ENCODE peak calls at places on chromosomes 13 and 19, in five cellular contexts. One of them, this sample, is unnamed.

GRCh38 chr19:1847684-1848398 is 442 bp downstream of the REXO1 start:
- DNase-seq in Ammon's horn: no peak
- DNase-seq in WTC11: no peak
- DNase-seq in stimulated activated CD4-positive, alpha-beta T cell treated with anti-CD3 and anti-CD28 coated beads, Interleukin-2, amount 100 ng/mL, for 48 hours: no peak
- DNase-seq in choroid plexus epithelial cell: peak; percentile 73
- DNase-seq in this sample: no peak

GRCh38 chr13:110915874-110916670 is 1.2 kb upstream of the ANKRD10 start:
- DNase-seq in Ammon's horn: no peak
- DNase-seq in WTC11: no peak
- DNase-seq in stimulated activated CD4-positive, alpha-beta T cell treated with anti-CD3 and anti-CD28 coated beads, Interleukin-2, amount 100 ng/mL, for 48 hours: no peak
- DNase-seq in choroid plexus epithelial cell: peak; percentile 79
- DNase-seq in this sample: peak; percentile 55

GRCh38 chr19:2034729-2035589 is 16.1 kb downstream of the MKNK2 start:
- DNase-seq in Ammon's horn: no peak
- DNase-seq in WTC11: peak; percentile 99
- DNase-seq in stimulated activated CD4-positive, alpha-beta T cell treated with anti-CD3 and anti-CD28 coated beads, Interleukin-2, amount 100 ng/mL, for 48 hours: peak; percentile 67
- DNase-seq in choroid plexus epithelial cell: peak; percentile 56
- DNase-seq in this sample: no peak

GRCh38 chr19:47296036-47296435 is 13.6 kb upstream of the C5AR1 start:
- DNase-seq in Ammon's horn: peak; percentile 78
- DNase-seq in WTC11: peak; percentile 88
- DNase-seq in stimulated activated CD4-positive, alpha-beta T cell treated with anti-CD3 and anti-CD28 coated beads, Interleukin-2, amount 100 ng/mL, for 48 hours: peak; percentile 85
- DNase-seq in choroid plexus epithelial cell: peak; percentile 89
- DNase-seq in this sample: peak; percentile 60

GRCh38 chr19:45455707-45456499 is 11.9 kb upstream of the FOSB start:
- DNase-seq in Ammon's horn: peak; percentile 43
- DNase-seq in WTC11: peak; percentile 78
- DNase-seq in stimulated activated CD4-positive, alpha-beta T cell treated with anti-CD3 and anti-CD28 coated beads, Interleukin-2, amount 100 ng/mL, for 48 hours: no peak
- DNase-seq in choroid plexus epithelial cell: peak; percentile 99
- DNase-seq in this sample: no peak

GRCh38 chr13:24133396-24133795 is 27.1 kb upstream of the SPATA13 start:
- DNase-seq in Ammon's horn: no peak
- DNase-seq in WTC11: no peak
- DNase-seq in stimulated activated CD4-positive, alpha-beta T cell treated with anti-CD3 and anti-CD28 coated beads, Interleukin-2, amount 100 ng/mL, for 48 hours: no peak
- DNase-seq in choroid plexus epithelial cell: no peak
- DNase-seq in this sample: no peak

GRCh38 chr19:8820234-8820633 is 11.9 kb downstream of the ZNF558 start:
- DNase-seq in Ammon's horn: no peak
- DNase-seq in WTC11: no peak
- DNase-seq in stimulated activated CD4-positive, alpha-beta T cell treated with anti-CD3 and anti-CD28 coated beads, Interleukin-2, amount 100 ng/mL, for 48 hours: no peak
- DNase-seq in choroid plexus epithelial cell: no peak
- DNase-seq in this sample: no peak

GRCh38 chr13:39918837-39919236 is 263.4 kb downstream of the COG6 start:
- DNase-seq in Ammon's horn: no peak
- DNase-seq in WTC11: no peak
- DNase-seq in stimulated activated CD4-positive, alpha-beta T cell treated with anti-CD3 and anti-CD28 coated beads, Interleukin-2, amount 100 ng/mL, for 48 hours: no peak
- DNase-seq in choroid plexus epithelial cell: peak; percentile 44
- DNase-seq in this sample: no peak

GRCh38 chr19:1177322-1178114 is 3.5 kb upstream of the SBNO2 start:
- DNase-seq in Ammon's horn: peak; percentile 56
- DNase-seq in WTC11: no peak
- DNase-seq in stimulated activated CD4-positive, alpha-beta T cell treated with anti-CD3 and anti-CD28 coated beads, Interleukin-2, amount 100 ng/mL, for 48 hours: no peak
- DNase-seq in choroid plexus epithelial cell: peak; percentile 93
- DNase-seq in this sample: no peak

GRCh38 chr13:73464758-73465628 is 406.2 kb downstream of the KLF5 start:
- DNase-seq in Ammon's horn: no peak
- DNase-seq in WTC11: no peak
- DNase-seq in stimulated activated CD4-positive, alpha-beta T cell treated with anti-CD3 and anti-CD28 coated beads, Interleukin-2, amount 100 ng/mL, for 48 hours: no peak
- DNase-seq in choroid plexus epithelial cell: no peak
- DNase-seq in this sample: no peak

GRCh38 chr13:101649490-101650126 is 197.1 kb downstream of the ITGBL1 start:
- DNase-seq in Ammon's horn: no peak
- DNase-seq in WTC11: no peak
- DNase-seq in stimulated activated CD4-positive, alpha-beta T cell treated with anti-CD3 and anti-CD28 coated beads, Interleukin-2, amount 100 ng/mL, for 48 hours: no peak
- DNase-seq in choroid plexus epithelial cell: peak; percentile 95
- DNase-seq in this sample: no peak

GRCh38 chr13:106772202-106772601 is 204.3 kb upstream of the ARGLU1 start:
- DNase-seq in Ammon's horn: no peak
- DNase-seq in WTC11: no peak
- DNase-seq in stimulated activated CD4-positive, alpha-beta T cell treated with anti-CD3 and anti-CD28 coated beads, Interleukin-2, amount 100 ng/mL, for 48 hours: no peak
- DNase-seq in choroid plexus epithelial cell: peak; percentile 12
- DNase-seq in this sample: no peak

GRCh38 chr19:5037936-5038335 is 69.0 kb downstream of the KDM4B start:
- DNase-seq in Ammon's horn: no peak
- DNase-seq in WTC11: no peak
- DNase-seq in stimulated activated CD4-positive, alpha-beta T cell treated with anti-CD3 and anti-CD28 coated beads, Interleukin-2, amount 100 ng/mL, for 48 hours: no peak
- DNase-seq in choroid plexus epithelial cell: no peak
- DNase-seq in this sample: no peak

GRCh38 chr13:46588019-46588418 is 35.0 kb downstream of the LRCH1 start:
- DNase-seq in Ammon's horn: no peak
- DNase-seq in WTC11: no peak
- DNase-seq in stimulated activated CD4-positive, alpha-beta T cell treated with anti-CD3 and anti-CD28 coated beads, Interleukin-2, amount 100 ng/mL, for 48 hours: no peak
- DNase-seq in choroid plexus epithelial cell: no peak
- DNase-seq in this sample: no peak

GRCh38 chr19:14978377-14978776 is 1.3 kb downstream of the SLC1A6 start:
- DNase-seq in Ammon's horn: no peak
- DNase-seq in WTC11: no peak
- DNase-seq in stimulated activated CD4-positive, alpha-beta T cell treated with anti-CD3 and anti-CD28 coated beads, Interleukin-2, amount 100 ng/mL, for 48 hours: no peak
- DNase-seq in choroid plexus epithelial cell: no peak
- DNase-seq in this sample: no peak

GRCh38 chr19:7852851-7853759 is 21.1 kb downstream of the PRR36 start:
- DNase-seq in Ammon's horn: peak; percentile 73
- DNase-seq in WTC11: peak; percentile 96
- DNase-seq in stimulated activated CD4-positive, alpha-beta T cell treated with anti-CD3 and anti-CD28 coated beads, Interleukin-2, amount 100 ng/mL, for 48 hours: peak; percentile 66
- DNase-seq in choroid plexus epithelial cell: peak; percentile 65
- DNase-seq in this sample: peak; percentile 78

GRCh38 chr13:39306639-39307589 is 268.7 kb downstream of the NHLRC3 start:
- DNase-seq in Ammon's horn: no peak
- DNase-seq in WTC11: no peak
- DNase-seq in stimulated activated CD4-positive, alpha-beta T cell treated with anti-CD3 and anti-CD28 coated beads, Interleukin-2, amount 100 ng/mL, for 48 hours: no peak
- DNase-seq in choroid plexus epithelial cell: no peak
- DNase-seq in this sample: no peak

GRCh38 chr13:72952529-72953141 is 106.2 kb upstream of the KLF5 start:
- DNase-seq in Ammon's horn: no peak
- DNase-seq in WTC11: no peak
- DNase-seq in stimulated activated CD4-positive, alpha-beta T cell treated with anti-CD3 and anti-CD28 coated beads, Interleukin-2, amount 100 ng/mL, for 48 hours: no peak
- DNase-seq in choroid plexus epithelial cell: peak; percentile 13
- DNase-seq in this sample: no peak

GRCh38 chr13:66933994-66934393 is 296.1 kb downstream of the PCDH9 start:
- DNase-seq in Ammon's horn: peak; percentile 21
- DNase-seq in WTC11: no peak
- DNase-seq in stimulated activated CD4-positive, alpha-beta T cell treated with anti-CD3 and anti-CD28 coated beads, Interleukin-2, amount 100 ng/mL, for 48 hours: no peak
- DNase-seq in choroid plexus epithelial cell: peak; percentile 62
- DNase-seq in this sample: no peak

GRCh38 chr13:107031691-107032090 is 463.8 kb upstream of the ARGLU1 start:
- DNase-seq in Ammon's horn: no peak
- DNase-seq in WTC11: no peak
- DNase-seq in stimulated activated CD4-positive, alpha-beta T cell treated with anti-CD3 and anti-CD28 coated beads, Interleukin-2, amount 100 ng/mL, for 48 hours: no peak
- DNase-seq in choroid plexus epithelial cell: no peak
- DNase-seq in this sample: no peak

GRCh38 chr19:8004723-8005513 is 523 bp downstream of the ELAVL1 start:
- DNase-seq in Ammon's horn: no peak
- DNase-seq in WTC11: no peak
- DNase-seq in stimulated activated CD4-positive, alpha-beta T cell treated with anti-CD3 and anti-CD28 coated beads, Interleukin-2, amount 100 ng/mL, for 48 hours: no peak
- DNase-seq in choroid plexus epithelial cell: peak; percentile 45
- DNase-seq in this sample: no peak

This sample was measured in globus pallidus.